ENCODE peak calls at places on chromosomes 11 and 22, in four cellular contexts. O is left ventricle myocardium inferior, W is A549, H is H1. G is an unnamed sample. For H3K4me1, the result is how much of the 10 kb centered on the place peaks cover.

GRCh38 chr22:50306753-50307749 is at the start of gene PLXNB2:
- DNase-seq in H (peak), W (peak), O (peak), G (peak)

GRCh38 chr11:57458410-57459111 is 1.8 kb upstream of the RTN4RL2 start:
- DNase-seq in H (peak), W (no peak), O (peak), G (peak)

GRCh38 chr22:49476176-49476575 is 351.5 kb downstream of the BRD1 start:
- DNase-seq in H (no peak), O (no peak), W (no peak), G (no peak)

GRCh38 chr22:50621948-50622722 is 5.8 kb downstream of the ARSA start:
- DNase-seq in H (peak), W (no peak), O (no peak), G (no peak)

GRCh38 chr11:63768232-63769043 is at the start of gene ZFTA:
- DNase-seq in W (peak), H (peak), O (peak), G (peak)

GRCh38 chr11:66906077-66906929 is 49.4 kb downstream of the LRFN4 start:
- DNase-seq in H (no peak), W (no peak), O (peak), G (no peak)

GRCh38 chr11:117201906-117202305 is 2.7 kb downstream of the TAGLN start:
- DNase-seq in H (no peak), W (no peak), O (no peak), G (no peak)

GRCh38 chr22:24950272-24950902 is 2.1 kb upstream of the KIAA1671 start:
- DNase-seq in H (peak), O (no peak), W (no peak), G (peak)

DNA sequence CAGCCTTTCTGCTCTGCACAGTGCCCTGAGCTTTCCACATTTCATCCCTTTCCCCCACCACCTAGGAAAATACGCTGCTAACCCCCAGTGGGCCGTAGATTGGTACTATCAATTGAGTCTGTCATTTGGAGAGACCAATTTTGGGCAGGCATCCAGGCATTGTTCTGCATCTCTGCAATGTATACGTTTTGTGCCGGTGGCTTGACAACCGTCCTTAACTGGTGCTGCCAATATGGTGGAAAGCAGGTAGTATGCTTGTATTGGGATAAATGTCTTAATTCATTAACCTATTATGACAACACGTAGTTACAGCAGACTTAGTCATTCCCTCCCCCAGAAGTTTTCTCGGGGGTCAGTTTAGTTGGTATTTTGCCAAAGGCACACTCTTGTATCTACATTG is 1.3 kb downstream of the ELMOD1 start:
- DNase-seq in O (no peak), H (no peak), W (no peak), G (no peak)
- H3K4me3 ChIP-seq in O (peak), H (peak), W (peak), G (no peak)

DNA sequence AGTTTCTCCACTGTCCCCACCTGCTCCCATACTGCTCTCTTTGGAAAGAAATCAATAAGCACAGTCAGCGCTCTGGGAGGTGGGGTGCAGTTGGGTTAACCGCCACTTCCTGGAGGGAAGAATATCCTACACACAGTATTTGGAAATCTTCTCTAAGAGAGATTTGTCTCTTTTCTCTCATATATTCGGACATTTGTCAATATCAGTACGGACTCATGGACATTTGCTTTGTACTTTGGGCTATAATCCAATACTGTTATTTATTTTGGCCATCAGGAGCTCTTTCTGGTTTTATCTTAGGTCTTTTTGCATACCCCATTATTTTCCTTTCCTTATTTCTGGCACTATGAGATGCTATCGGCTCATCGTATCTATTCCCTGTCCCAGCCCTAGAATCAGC is 13.7 kb downstream of the NLRP14 start:
- DNase-seq in O (no peak), W (no peak), H (no peak), G (no peak)
- H3K4me1 ChIP-seq in O (under half), W (under half), H (under half), G (under half)

DNA sequence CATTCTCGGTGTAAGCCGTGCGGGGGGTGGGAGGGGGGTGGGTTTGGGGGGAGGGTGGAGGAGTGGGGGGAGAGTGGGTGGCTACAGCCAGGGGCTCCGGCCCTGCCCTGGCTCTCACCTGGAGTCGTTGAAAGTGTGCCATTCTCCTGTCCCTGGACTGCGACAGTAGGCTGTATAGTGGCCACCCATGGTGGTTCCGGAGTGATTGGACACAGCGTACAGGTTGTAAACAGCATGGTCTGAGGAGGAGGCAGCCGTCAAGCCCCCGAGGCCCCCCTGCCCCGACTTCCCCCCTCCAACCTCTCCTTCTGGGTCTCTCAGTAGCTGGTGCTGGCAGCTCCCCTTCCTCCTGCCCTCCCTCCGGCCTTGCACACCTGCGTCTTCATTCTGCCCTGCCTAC is 10.6 kb upstream of the MFRP start:
- DNase-seq in W (no peak), H (no peak), O (no peak), G (no peak)
- H3K4me3 ChIP-seq in W (peak), H (no peak), O (peak), G (peak)

DNA sequence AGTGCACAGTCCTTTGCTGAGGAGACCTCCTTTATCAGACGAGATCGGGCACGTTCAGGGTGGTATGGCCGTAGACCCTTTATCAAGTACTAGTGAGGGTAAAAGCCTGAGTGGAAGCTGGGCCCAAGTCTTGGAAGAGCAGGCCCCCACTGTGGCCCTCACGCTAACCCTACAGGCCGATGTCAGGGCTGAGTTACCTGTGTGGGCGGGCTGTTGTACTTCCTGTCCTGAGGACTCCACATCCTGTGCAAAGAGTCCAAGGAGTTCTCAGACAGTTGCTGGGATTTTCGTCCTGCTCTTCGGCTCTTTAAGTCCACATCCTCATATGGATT is 34.9 kb downstream of the RPL27A start:
- DNase-seq in O (no peak), W (no peak), H (no peak), G (no peak)
- H3K4me1 ChIP-seq in O (half or more), W (half or more), H (under half), G (under half)

GRCh38 chr11:111635706-111636045 is 33.4 kb downstream of the SIK2 start:
- DNase-seq in O (peak), W (no peak), H (no peak), G (no peak)
- H3K4me3 ChIP-seq in O (no peak), W (no peak), H (no peak), G (no peak)

GRCh38 chr11:59186130-59186594 is 14.2 kb downstream of the DTX4 start:
- DNase-seq in O (no peak), W (peak), H (peak), G (peak)
- H3K4me1 ChIP-seq in O (half or more), W (under half), H (under half), G (under half)

G was measured in HAP-1.